ENCODE peak calls at places on chromosome 20, in six cellular contexts. One of them, this sample, is unnamed. For H3K9me3, the result is how much of the 10 kb centered on the place peaks cover.

GRCh38 chr20:41004561-41005360 is 23.9 kb upstream of the TOP1 start:
- DNase-seq in left lung: no peak
- DNase-seq in esophagus muscularis mucosa: no peak
- DNase-seq in mammary epithelial cell: peak
- DNase-seq in neural progenitor cell: no peak
- DNase-seq in ascending aorta: no peak
- DNase-seq in this sample: no peak

GRCh38 chr20:36856196-36856595 is 19.7 kb upstream of the TLDC2 start:
- DNase-seq in left lung: no peak
- DNase-seq in esophagus muscularis mucosa: no peak
- DNase-seq in mammary epithelial cell: no peak
- DNase-seq in neural progenitor cell: no peak
- DNase-seq in ascending aorta: no peak
- DNase-seq in this sample: no peak

GRCh38 chr20:19783966-19784401 is 25.9 kb downstream of the RIN2 start:
- DNase-seq in left lung: peak
- DNase-seq in esophagus muscularis mucosa: no peak
- DNase-seq in mammary epithelial cell: peak
- DNase-seq in neural progenitor cell: no peak
- DNase-seq in ascending aorta: no peak
- DNase-seq in this sample: no peak

GRCh38 chr20:45229264-45230056 is 8.3 kb downstream of the SEMG2 start:
- DNase-seq in left lung: peak
- DNase-seq in esophagus muscularis mucosa: no peak
- DNase-seq in mammary epithelial cell: peak
- DNase-seq in neural progenitor cell: peak
- DNase-seq in ascending aorta: no peak
- DNase-seq in this sample: no peak

GRCh38 chr20:51639206-51639832 is 96.8 kb upstream of the NFATC2 start:
- DNase-seq in left lung: no peak
- DNase-seq in esophagus muscularis mucosa: no peak
- DNase-seq in mammary epithelial cell: peak
- DNase-seq in neural progenitor cell: peak
- DNase-seq in ascending aorta: peak
- DNase-seq in this sample: peak

GRCh38 chr20:61745397-61746146 is 320.1 kb downstream of the TAF4 start:
- DNase-seq in left lung: peak
- DNase-seq in esophagus muscularis mucosa: no peak
- DNase-seq in mammary epithelial cell: no peak
- DNase-seq in neural progenitor cell: no peak
- DNase-seq in ascending aorta: no peak
- DNase-seq in this sample: no peak

GRCh38 chr20:17637985-17638640 is 43.9 kb downstream of the RRBP1 start:
- DNase-seq in left lung: no peak
- DNase-seq in esophagus muscularis mucosa: no peak
- DNase-seq in mammary epithelial cell: no peak
- DNase-seq in neural progenitor cell: no peak
- DNase-seq in ascending aorta: no peak
- DNase-seq in this sample: no peak

GRCh38 chr20:39568090-39568489 is 605.9 kb downstream of the DHX35 start:
- DNase-seq in left lung: no peak
- DNase-seq in esophagus muscularis mucosa: no peak
- DNase-seq in mammary epithelial cell: no peak
- DNase-seq in neural progenitor cell: no peak
- DNase-seq in ascending aorta: no peak
- DNase-seq in this sample: no peak

GRCh38 chr20:50724851-50725721 is 6.3 kb upstream of the PARD6B start:
- DNase-seq in left lung: peak
- DNase-seq in esophagus muscularis mucosa: no peak
- DNase-seq in mammary epithelial cell: peak
- DNase-seq in neural progenitor cell: peak
- DNase-seq in ascending aorta: peak
- DNase-seq in this sample: no peak

GRCh38 chr20:10115021-10115420 is 80.2 kb downstream of the ANKEF1 start:
- DNase-seq in left lung: no peak
- DNase-seq in esophagus muscularis mucosa: no peak
- DNase-seq in mammary epithelial cell: peak
- DNase-seq in neural progenitor cell: no peak
- DNase-seq in ascending aorta: no peak
- DNase-seq in this sample: no peak

GRCh38 chr20:1734269-1734858 is 76.8 kb upstream of the SIRPG start:
- DNase-seq in left lung: no peak
- DNase-seq in esophagus muscularis mucosa: peak
- DNase-seq in mammary epithelial cell: peak
- DNase-seq in neural progenitor cell: no peak
- DNase-seq in ascending aorta: no peak
- DNase-seq in this sample: no peak

GRCh38 chr20:61907081-61907891 is 158.4 kb downstream of the TAF4 start:
- DNase-seq in left lung: peak
- DNase-seq in esophagus muscularis mucosa: no peak
- DNase-seq in mammary epithelial cell: no peak
- DNase-seq in neural progenitor cell: no peak
- DNase-seq in ascending aorta: no peak
- DNase-seq in this sample: no peak

GRCh38 chr20:18272451-18272850 is 15.9 kb upstream of the ZNF133 start:
- DNase-seq in left lung: no peak
- DNase-seq in esophagus muscularis mucosa: no peak
- DNase-seq in mammary epithelial cell: no peak
- DNase-seq in neural progenitor cell: no peak
- DNase-seq in ascending aorta: no peak
- DNase-seq in this sample: no peak

GRCh38 chr20:40663991-40664880 is 24.8 kb downstream of the MAFB start:
- DNase-seq in left lung: peak
- DNase-seq in esophagus muscularis mucosa: no peak
- DNase-seq in mammary epithelial cell: no peak
- DNase-seq in neural progenitor cell: no peak
- DNase-seq in ascending aorta: no peak
- DNase-seq in this sample: no peak

GRCh38 chr20:20549267-20549612 is 163.2 kb downstream of the RALGAPA2 start:
- DNase-seq in left lung: no peak
- DNase-seq in esophagus muscularis mucosa: no peak
- DNase-seq in mammary epithelial cell: peak
- DNase-seq in neural progenitor cell: no peak
- DNase-seq in ascending aorta: no peak
- DNase-seq in this sample: no peak

GRCh38 chr20:53215166-53215565 is 243.0 kb downstream of the TSHZ2 start:
- DNase-seq in left lung: no peak
- DNase-seq in esophagus muscularis mucosa: no peak
- DNase-seq in mammary epithelial cell: no peak
- DNase-seq in neural progenitor cell: no peak
- DNase-seq in ascending aorta: no peak
- DNase-seq in this sample: no peak

GRCh38 chr20:2151805-2152727 is 50.4 kb downstream of the STK35 start:
- DNase-seq in left lung: no peak
- DNase-seq in esophagus muscularis mucosa: no peak
- DNase-seq in mammary epithelial cell: peak
- DNase-seq in neural progenitor cell: no peak
- DNase-seq in ascending aorta: no peak
- DNase-seq in this sample: no peak

GRCh38 chr20:20740595-20740994 is 28.2 kb upstream of the RALGAPA2 start:
- DNase-seq in left lung: no peak
- DNase-seq in esophagus muscularis mucosa: no peak
- DNase-seq in mammary epithelial cell: no peak
- DNase-seq in neural progenitor cell: no peak
- DNase-seq in ascending aorta: no peak
- DNase-seq in this sample: no peak

GRCh38 chr20:62245911-62246280 is 7.6 kb downstream of the OSBPL2 start:
- DNase-seq in left lung: peak
- DNase-seq in esophagus muscularis mucosa: no peak
- DNase-seq in mammary epithelial cell: no peak
- DNase-seq in neural progenitor cell: no peak
- DNase-seq in ascending aorta: no peak
- DNase-seq in this sample: no peak

GRCh38 chr20:61902213-61902869 is 163.3 kb downstream of the TAF4 start:
- DNase-seq in left lung: peak
- DNase-seq in esophagus muscularis mucosa: no peak
- DNase-seq in mammary epithelial cell: no peak
- DNase-seq in neural progenitor cell: no peak
- DNase-seq in ascending aorta: no peak
- DNase-seq in this sample: no peak

GRCh38 chr20:25745738-25746137 is 49.1 kb upstream of the ZNF337 start:
- DNase-seq in left lung: no peak
- DNase-seq in esophagus muscularis mucosa: no peak
- DNase-seq in mammary epithelial cell: no peak
- DNase-seq in neural progenitor cell: no peak
- DNase-seq in ascending aorta: no peak
- DNase-seq in this sample: no peak

GRCh38 chr20:19522080-19522801 is 235.8 kb upstream of the RIN2 start:
- DNase-seq in left lung: no peak
- DNase-seq in esophagus muscularis mucosa: no peak
- DNase-seq in mammary epithelial cell: no peak
- DNase-seq in neural progenitor cell: no peak
- DNase-seq in ascending aorta: no peak
- DNase-seq in this sample: no peak

GRCh38 chr20:32278199-32278643 is 770 bp downstream of the KIF3B start:
- DNase-seq in left lung: no peak
- DNase-seq in esophagus muscularis mucosa: no peak
- DNase-seq in mammary epithelial cell: no peak
- DNase-seq in neural progenitor cell: no peak
- DNase-seq in ascending aorta: no peak
- DNase-seq in this sample: no peak

GRCh38 chr20:1844723-1845523 is 50.3 kb upstream of the SIRPA start:
- DNase-seq in left lung: no peak
- DNase-seq in esophagus muscularis mucosa: no peak
- DNase-seq in mammary epithelial cell: no peak
- DNase-seq in neural progenitor cell: no peak
- DNase-seq in ascending aorta: peak
- DNase-seq in this sample: no peak

GRCh38 chr20:19938421-19938787 is 78.8 kb upstream of the NAA20 start:
- DNase-seq in left lung: no peak
- DNase-seq in esophagus muscularis mucosa: no peak
- DNase-seq in mammary epithelial cell: no peak
- DNase-seq in neural progenitor cell: no peak
- DNase-seq in ascending aorta: no peak
- DNase-seq in this sample: no peak

GRCh38 chr20:8661229-8662023 is 407.5 kb upstream of the PLCB4 start:
- DNase-seq in left lung: no peak
- DNase-seq in esophagus muscularis mucosa: no peak
- DNase-seq in mammary epithelial cell: no peak
- DNase-seq in neural progenitor cell: peak
- DNase-seq in ascending aorta: no peak
- DNase-seq in this sample: no peak

GRCh38 chr20:29297411-29298270 is 1959.8 kb upstream of the DEFB115 start:
- DNase-seq in left lung: no peak
- DNase-seq in esophagus muscularis mucosa: peak
- DNase-seq in mammary epithelial cell: no peak
- DNase-seq in neural progenitor cell: no peak
- DNase-seq in ascending aorta: no peak
- DNase-seq in this sample: no peak
- H3K9me3 ChIP-seq in left lung: half or more
- H3K9me3 ChIP-seq in esophagus muscularis mucosa: under half
- H3K9me3 ChIP-seq in mammary epithelial cell: half or more
- H3K9me3 ChIP-seq in neural progenitor cell: under half
- H3K9me3 ChIP-seq in ascending aorta: under half
- H3K9me3 ChIP-seq in this sample: under half

GRCh38 chr20:34213213-34213612 is 28.0 kb upstream of the ASIP start:
- DNase-seq in left lung: no peak
- DNase-seq in esophagus muscularis mucosa: peak
- DNase-seq in mammary epithelial cell: no peak
- DNase-seq in neural progenitor cell: no peak
- DNase-seq in ascending aorta: no peak
- DNase-seq in this sample: no peak

GRCh38 chr20:34215711-34216381 is 25.4 kb upstream of the ASIP start:
- DNase-seq in left lung: peak
- DNase-seq in esophagus muscularis mucosa: peak
- DNase-seq in mammary epithelial cell: peak
- DNase-seq in neural progenitor cell: peak
- DNase-seq in ascending aorta: peak
- DNase-seq in this sample: peak

GRCh38 chr20:34209111-34209510 is 32.1 kb upstream of the ASIP start:
- DNase-seq in left lung: no peak
- DNase-seq in esophagus muscularis mucosa: peak
- DNase-seq in mammary epithelial cell: no peak
- DNase-seq in neural progenitor cell: no peak
- DNase-seq in ascending aorta: no peak
- DNase-seq in this sample: no peak

GRCh38 chr20:34211591-34211990 is 29.6 kb upstream of the ASIP start:
- DNase-seq in left lung: no peak
- DNase-seq in esophagus muscularis mucosa: no peak
- DNase-seq in mammary epithelial cell: no peak
- DNase-seq in neural progenitor cell: no peak
- DNase-seq in ascending aorta: no peak
- DNase-seq in this sample: no peak

DNA sequence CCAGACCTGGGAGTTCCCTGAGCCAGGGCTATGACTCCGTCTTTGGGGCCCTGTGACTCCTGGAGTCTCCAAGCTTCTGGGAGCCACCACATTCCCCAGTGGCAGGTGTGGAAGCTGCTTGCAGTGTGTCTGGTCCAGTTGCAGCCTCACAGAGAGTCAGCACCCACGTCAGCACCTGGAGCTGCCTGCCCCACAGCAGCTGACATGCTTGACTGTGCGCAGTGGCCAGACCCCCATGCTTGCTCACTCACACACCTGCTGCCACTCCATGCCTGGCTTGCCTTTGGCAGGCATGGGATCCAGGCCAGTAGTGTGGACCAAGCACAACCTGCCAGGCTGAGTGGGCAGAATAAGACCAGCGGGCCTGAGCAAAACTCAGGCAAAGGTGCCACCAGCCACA is 31.0 kb upstream of the ASIP start:
- DNase-seq in left lung: no peak
- DNase-seq in esophagus muscularis mucosa: peak
- DNase-seq in mammary epithelial cell: no peak
- DNase-seq in neural progenitor cell: no peak
- DNase-seq in ascending aorta: no peak
- DNase-seq in this sample: no peak
- H3K9me3 ChIP-seq in left lung: under half
- H3K9me3 ChIP-seq in esophagus muscularis mucosa: under half
- H3K9me3 ChIP-seq in mammary epithelial cell: under half
- H3K9me3 ChIP-seq in neural progenitor cell: under half
- H3K9me3 ChIP-seq in ascending aorta: under half
- H3K9me3 ChIP-seq in this sample: under half

DNA sequence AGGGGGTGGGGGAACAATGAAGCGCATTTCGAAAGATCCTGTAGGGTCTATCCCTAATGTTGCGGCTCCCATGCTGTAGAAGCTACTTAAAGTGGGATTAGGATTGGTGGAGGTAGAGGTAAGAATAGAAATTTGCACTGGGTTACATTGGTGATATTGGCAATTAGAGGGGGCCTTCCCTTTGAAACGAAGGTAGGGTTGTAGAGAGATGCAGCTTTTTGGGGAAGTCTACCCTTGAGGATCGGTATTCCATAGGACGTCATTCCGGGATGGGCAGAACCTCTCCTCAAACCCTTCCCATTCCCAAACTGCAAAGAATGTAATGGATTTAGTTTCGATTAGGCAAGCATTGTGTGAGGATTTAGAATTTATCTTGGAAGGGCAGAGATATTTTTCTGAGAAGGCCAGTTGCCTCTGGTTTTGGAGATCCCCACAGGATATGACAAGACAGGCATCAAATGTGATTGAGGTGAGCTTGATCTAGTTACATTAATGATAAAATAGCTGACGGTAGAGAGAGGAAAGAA is 5.4 kb upstream of the ZNFX1 start:
- DNase-seq in left lung: no peak
- DNase-seq in esophagus muscularis mucosa: no peak
- DNase-seq in mammary epithelial cell: no peak
- DNase-seq in neural progenitor cell: no peak
- DNase-seq in ascending aorta: no peak
- DNase-seq in this sample: peak
- H3K9me3 ChIP-seq in left lung: half or more
- H3K9me3 ChIP-seq in esophagus muscularis mucosa: under half
- H3K9me3 ChIP-seq in mammary epithelial cell: under half
- H3K9me3 ChIP-seq in neural progenitor cell: under half
- H3K9me3 ChIP-seq in ascending aorta: under half
- H3K9me3 ChIP-seq in this sample: half or more

GRCh38 chr20:24458441-24458840 is 11.0 kb upstream of the SYNDIG1 start:
- DNase-seq in left lung: no peak
- DNase-seq in esophagus muscularis mucosa: no peak
- DNase-seq in mammary epithelial cell: no peak
- DNase-seq in neural progenitor cell: no peak
- DNase-seq in ascending aorta: no peak
- DNase-seq in this sample: no peak
- H3K9me3 ChIP-seq in left lung: under half
- H3K9me3 ChIP-seq in esophagus muscularis mucosa: under half
- H3K9me3 ChIP-seq in mammary epithelial cell: under half
- H3K9me3 ChIP-seq in neural progenitor cell: under half
- H3K9me3 ChIP-seq in ascending aorta: under half
- H3K9me3 ChIP-seq in this sample: under half

This sample was measured in CD8-positive, alpha-beta memory T cell.